ENCODE peak calls at places on chromosome 13, in eight cellular contexts. S is stimulated activated naive B cell treated with anti-CD40 and anti-IgM and Interleukin-4, amounts not matched to agents 10 μg/mL and 1 μg/mL and 100 μg/mL, for 72 hours; U is type B pancreatic cell; M is Peyer's patch; P is fibroblast of gingiva; R is activated T-cell treated with anti-CD3 and anti-CD28 coated beads, Interleukin-2, amount 50 U/mL, for 72 hours; Q is astrocyte of the hippocampus; C is nephron progenitor cell. V is an unnamed sample.

GRCh38 chr13:27794075-27794691 is 1.9 kb downstream of the GSX1 start:
- DNase-seq in M (no peak), R (no peak), C (peak), U (no peak), S (no peak), P (no peak), Q (no peak), V (no peak)

GRCh38 chr13:82206241-82206640 is 1676.0 kb downstream of the SLITRK1 start:
- DNase-seq in S (no peak), C (no peak), M (no peak), Q (no peak), U (no peak), P (no peak), R (no peak), V (no peak)

GRCh38 chr13:70812481-70812880 is 704.2 kb upstream of the KLHL1 start:
- DNase-seq in Q (peak), U (no peak), C (no peak), M (no peak), R (no peak), S (no peak), P (peak), V (peak)

GRCh38 chr13:63184693-63185092 is 1769.0 kb upstream of the PCDH20 start:
- DNase-seq in S (no peak), U (no peak), P (peak), R (no peak), C (no peak), Q (peak), M (no peak), V (peak)

GRCh38 chr13:36193151-36193855 is 21.1 kb downstream of the SOHLH2 start:
- DNase-seq in P (peak), U (no peak), R (no peak), S (no peak), M (no peak), Q (peak), C (no peak), V (peak)

GRCh38 chr13:27960362-27961226 is 8.5 kb downstream of the CDX2 start:
- DNase-seq in S (no peak), M (peak), C (peak), P (peak), R (peak), Q (no peak), U (peak), V (peak)

GRCh38 chr13:32080328-32080744 is 48.8 kb downstream of the FRY start:
- DNase-seq in P (no peak), U (no peak), C (no peak), M (peak), Q (no peak), R (no peak), S (no peak), V (no peak)

GRCh38 chr13:27973291-27973690 is 4.2 kb upstream of the CDX2 start:
- DNase-seq in Q (no peak), P (no peak), R (no peak), M (peak), S (no peak), C (no peak), U (no peak), V (no peak)

GRCh38 chr13:94192576-94192975 is 286.9 kb downstream of the DCT start:
- DNase-seq in M (peak), R (peak), U (no peak), Q (no peak), S (no peak), C (peak), P (peak), V (peak)

GRCh38 chr13:80469841-80470378 is 129.0 kb upstream of the SPRY2 start:
- DNase-seq in P (peak), U (no peak), S (no peak), R (no peak), C (no peak), Q (peak), M (peak), V (peak)

GRCh38 chr13:109448629-109449028 is 337.8 kb downstream of the IRS2 start:
- DNase-seq in R (no peak), C (no peak), Q (no peak), M (no peak), P (no peak), U (no peak), S (no peak), V (no peak)

GRCh38 chr13:42078113-42078769 is 29.8 kb downstream of the DGKH start:
- DNase-seq in R (no peak), Q (no peak), P (no peak), C (peak), U (no peak), S (no peak), M (no peak), V (no peak)

GRCh38 chr13:44274838-44275237 is 98.8 kb upstream of the SERP2 start:
- DNase-seq in P (no peak), Q (peak), R (peak), S (no peak), M (no peak), U (no peak), C (no peak), V (peak)

GRCh38 chr13:95982144-95982543 is 71.1 kb downstream of the UGGT2 start:
- DNase-seq in R (no peak), S (no peak), M (no peak), U (no peak), C (no peak), P (no peak), Q (no peak), V (no peak)

GRCh38 chr13:73096173-73097117 is 37.6 kb downstream of the KLF5 start:
- DNase-seq in C (no peak), M (no peak), U (no peak), P (no peak), R (no peak), Q (peak), S (no peak), V (peak)

GRCh38 chr13:112744306-112745021 is 54.6 kb downstream of the ATP11A start:
- DNase-seq in R (no peak), M (no peak), Q (peak), S (no peak), U (no peak), P (peak), C (no peak), V (peak)

GRCh38 chr13:113309481-113309880 is 12.4 kb downstream of the LAMP1 start:
- DNase-seq in S (no peak), U (no peak), P (no peak), M (no peak), Q (no peak), R (no peak), C (no peak), V (no peak)

GRCh38 chr13:100129605-100130004 is 40.7 kb downstream of the PCCA start:
- DNase-seq in S (no peak), U (no peak), Q (peak), R (no peak), P (no peak), C (no peak), M (no peak), V (no peak)

GRCh38 chr13:27450921-27451461 is 627 bp upstream of the MTIF3 start:
- DNase-seq in R (peak), S (peak), C (peak), Q (peak), U (no peak), P (peak), M (peak), V (peak)

GRCh38 chr13:57030671-57031070 is 110.0 kb upstream of the PRR20A start:
- DNase-seq in C (no peak), P (no peak), R (no peak), U (no peak), S (no peak), M (no peak), Q (no peak), V (no peak)

GRCh38 chr13:110361365-110361911 is 54.4 kb downstream of the COL4A2 start:
- DNase-seq in Q (peak), M (no peak), P (peak), S (no peak), C (no peak), R (no peak), U (no peak), V (peak)

GRCh38 chr13:36088001-36088400 is 43.2 kb downstream of the DCLK1 start:
- DNase-seq in R (no peak), C (no peak), Q (no peak), M (no peak), P (no peak), S (no peak), U (no peak), V (peak)

GRCh38 chr13:80276371-80277289 is 64.3 kb downstream of the SPRY2 start:
- DNase-seq in S (no peak), C (peak), P (peak), R (no peak), M (no peak), U (no peak), Q (peak), V (peak)

GRCh38 chr13:83220241-83220640 is 662.0 kb downstream of the SLITRK1 start:
- DNase-seq in U (no peak), C (no peak), P (no peak), Q (no peak), S (no peak), M (no peak), R (no peak), V (peak)

V was measured in fibroblast of mammary gland.